ENCODE peak calls at places on chromosome 4, in six cellular contexts. L is endodermal cell, X is transverse colon, C is GM04504, F is cardiac muscle cell, I is neural crest cell. Y is an unnamed sample.

GRCh38 chr4:158356331-158356730 is 146.0 kb downstream of the TMEM144 start:
- DNase-seq in C (no peak), I (no peak), L (no peak), F (peak), X (no peak), Y (no peak)

GRCh38 chr4:147717878-147718277 is 14.0 kb upstream of the ARHGAP10 start:
- DNase-seq in C (no peak), F (no peak), I (no peak), X (no peak), L (no peak), Y (no peak)

GRCh38 chr4:82998898-82999297 is 11.7 kb downstream of the LIN54 start:
- DNase-seq in I (no peak), F (no peak), L (no peak), X (no peak), C (no peak), Y (no peak)

GRCh38 chr4:93749351-93749761 is 79.2 kb upstream of the ATOH1 start:
- DNase-seq in X (no peak), C (no peak), I (no peak), F (no peak), L (no peak), Y (no peak)

GRCh38 chr4:139814285-139815015 is 148.8 kb downstream of the MGST2 start:
- DNase-seq in I (no peak), C (peak), X (no peak), L (no peak), F (peak), Y (no peak)

GRCh38 chr4:61359301-61359700 is 159.2 kb downstream of the ADGRL3 start:
- DNase-seq in C (no peak), L (no peak), I (no peak), X (no peak), F (no peak), Y (no peak)

GRCh38 chr4:13705521-13706035 is 78.1 kb upstream of the BOD1L1 start:
- DNase-seq in F (peak), L (no peak), I (no peak), X (peak), C (no peak), Y (no peak)

GRCh38 chr4:143336828-143337599 is at the start of gene GAB1:
- DNase-seq in I (peak), X (peak), F (peak), L (peak), C (peak), Y (peak)

GRCh38 chr4:46329118-46329976 is 60.6 kb downstream of the GABRA2 start:
- DNase-seq in F (peak), X (peak), I (peak), L (peak), C (no peak), Y (peak)

GRCh38 chr4:185548587-185548986 is 13.3 kb upstream of the PDLIM3 start:
- DNase-seq in I (no peak), F (no peak), C (no peak), L (no peak), X (no peak), Y (no peak)

GRCh38 chr4:11904991-11905760 is 476.5 kb upstream of the HS3ST1 start:
- DNase-seq in F (peak), I (no peak), C (no peak), X (no peak), L (no peak), Y (no peak)

GRCh38 chr4:138540056-138540800 is 298.1 kb upstream of the SLC7A11 start:
- DNase-seq in L (no peak), C (peak), I (no peak), F (no peak), X (no peak), Y (no peak)

GRCh38 chr4:108396900-108397299 is 223.5 kb upstream of the RPL34 start:
- DNase-seq in I (no peak), X (no peak), F (no peak), C (no peak), L (no peak), Y (peak)

GRCh38 chr4:153486281-153487151 is 20.4 kb downstream of the TMEM131L start:
- DNase-seq in X (no peak), L (peak), I (no peak), F (no peak), C (peak), Y (no peak)

GRCh38 chr4:168930413-168931196 is 79.5 kb downstream of the CBR4 start:
- DNase-seq in X (no peak), C (no peak), F (no peak), I (no peak), L (no peak), Y (no peak)

GRCh38 chr4:151402150-151402865 is 6.7 kb upstream of the FHIP1A start:
- DNase-seq in I (no peak), C (no peak), X (peak), F (no peak), L (no peak), Y (no peak)

Y was measured in neuronal stem cell.